ENCODE peak calls at places on chromosome 5, in ten cellular contexts. K is activated CD8-positive, alpha-beta memory T cell treated with anti-CD3 and anti-CD28 coated beads, Interleukin-2, amount 50 U/mL, for 48 hours; Y is HL-60; L is GM03348; A is smooth muscle cell of the brain vasculature; S is AG10803; F is left ventricle myocardium inferior; R is stimulated activated CD4-positive, alpha-beta T cell treated with anti-CD3 and anti-CD28 coated beads, Interleukin-15, amount 100 ng/mL, for 48 hours; C is GM04503; N is Karpas-422. T is an unnamed sample.

GRCh38 chr5:50744761-50745160 is 78.3 kb downstream of the PARP8 start:
- DNase-seq in C (peak), K (no peak), L (no peak), F (no peak), S (peak), N (peak), Y (no peak), R (no peak), A (no peak), T (peak)

GRCh38 chr5:12865529-12865928 is 961.3 kb upstream of the CTNND2 start:
- DNase-seq in L (no peak), F (no peak), N (no peak), R (no peak), A (no peak), K (no peak), S (no peak), Y (no peak), C (no peak), T (no peak)

GRCh38 chr5:54761213-54761701 is 224.1 kb downstream of the ESM1 start:
- DNase-seq in L (peak), F (no peak), Y (no peak), R (no peak), K (no peak), A (peak), C (peak), S (peak), N (no peak), T (no peak)

GRCh38 chr5:53233653-53234405 is 124.3 kb upstream of the MOCS2 start:
- DNase-seq in Y (no peak), L (no peak), K (no peak), A (no peak), S (no peak), R (no peak), N (no peak), F (no peak), C (no peak), T (no peak)

GRCh38 chr5:55205001-55205400 is 22.1 kb downstream of the MCIDAS start:
- DNase-seq in Y (no peak), C (no peak), S (no peak), N (peak), L (no peak), K (no peak), A (no peak), R (no peak), F (no peak), T (no peak)

GRCh38 chr5:74903165-74903787 is 37.1 kb upstream of the FAM169A start:
- DNase-seq in S (no peak), C (no peak), A (no peak), Y (no peak), N (peak), F (no peak), K (no peak), L (no peak), R (no peak), T (peak)

GRCh38 chr5:124481419-124481818 is 265.0 kb downstream of the ZNF608 start:
- DNase-seq in R (no peak), A (no peak), Y (no peak), C (no peak), K (no peak), S (no peak), L (no peak), N (no peak), F (no peak), T (no peak)

GRCh38 chr5:152864993-152865392 is 459.9 kb upstream of the NMUR2 start:
- DNase-seq in R (no peak), A (no peak), C (no peak), Y (no peak), K (no peak), F (no peak), L (no peak), N (no peak), S (no peak), T (peak)

GRCh38 chr5:157607371-157608161 is 32.0 kb upstream of the ADAM19 start:
- DNase-seq in C (peak), A (no peak), L (peak), Y (no peak), N (no peak), S (peak), F (no peak), K (peak), R (peak), T (peak)

GRCh38 chr5:61087921-61088320 is 74.3 kb downstream of the SMIM15 start:
- DNase-seq in F (no peak), Y (no peak), C (no peak), R (no peak), L (no peak), A (no peak), S (peak), N (no peak), K (no peak), T (no peak)

GRCh38 chr5:169168288-169168687 is 132.7 kb downstream of the SLIT3 start:
- DNase-seq in C (no peak), K (no peak), A (no peak), N (peak), F (no peak), S (no peak), L (no peak), Y (no peak), R (no peak), T (no peak)

GRCh38 chr5:673837-674629 is 19.1 kb downstream of the TPPP start:
- DNase-seq in Y (no peak), L (no peak), N (peak), C (no peak), A (no peak), S (no peak), R (no peak), K (no peak), F (peak), T (no peak)

GRCh38 chr5:170501361-170501760 is 2.5 kb upstream of the KCNIP1 start:
- DNase-seq in R (no peak), F (no peak), S (no peak), L (no peak), C (no peak), K (no peak), N (peak), Y (no peak), A (no peak), T (no peak)

GRCh38 chr5:74232281-74232680 is 408.2 kb downstream of the ENC1 start:
- DNase-seq in C (peak), K (no peak), A (no peak), L (peak), R (no peak), F (no peak), S (peak), Y (no peak), N (no peak), T (no peak)

GRCh38 chr5:176739461-176740051 is 70.8 kb upstream of the UNC5A start:
- DNase-seq in F (no peak), A (no peak), S (no peak), K (peak), C (no peak), N (no peak), L (no peak), R (no peak), Y (no peak), T (no peak)

GRCh38 chr5:54793612-54794436 is 191.6 kb downstream of the ESM1 start:
- DNase-seq in F (no peak), R (no peak), S (peak), A (no peak), Y (no peak), L (peak), K (peak), N (no peak), C (no peak), T (no peak)

GRCh38 chr5:177260961-177261360 is 42.6 kb downstream of the RAB24 start:
- DNase-seq in F (no peak), S (no peak), K (no peak), L (no peak), Y (no peak), R (no peak), C (no peak), N (no peak), A (no peak), T (no peak)

GRCh38 chr5:31377284-31377946 is 154.5 kb downstream of the DROSHA start:
- DNase-seq in K (no peak), S (no peak), N (no peak), R (no peak), A (no peak), L (no peak), F (no peak), C (no peak), Y (no peak), T (no peak)

GRCh38 chr5:139014726-139015125 is 139.6 kb upstream of the LRRTM2 start:
- DNase-seq in N (no peak), Y (no peak), K (no peak), R (no peak), L (peak), S (peak), C (peak), F (no peak), A (peak), T (no peak)

GRCh38 chr5:10352404-10353240 is 873 bp upstream of the MARCHF6 start:
- DNase-seq in A (no peak), C (peak), R (no peak), Y (peak), F (no peak), S (no peak), N (peak), K (peak), L (no peak), T (peak)

GRCh38 chr5:103148213-103148612 is 28.1 kb downstream of the PPIP5K2 start:
- DNase-seq in F (no peak), S (no peak), C (no peak), A (no peak), L (no peak), R (no peak), Y (no peak), N (no peak), K (no peak), T (no peak)

GRCh38 chr5:150190503-150190973 is 676 bp downstream of the SLC6A7 start:
- DNase-seq in C (no peak), Y (no peak), S (no peak), A (no peak), F (no peak), L (no peak), N (no peak), R (no peak), K (no peak), T (no peak)

GRCh38 chr5:31407921-31408714 is 123.8 kb downstream of the DROSHA start:
- DNase-seq in S (peak), F (no peak), C (no peak), K (no peak), Y (no peak), A (no peak), L (no peak), R (no peak), N (no peak), T (no peak)

GRCh38 chr5:153340139-153340538 is 150.3 kb upstream of the GRIA1 start:
- DNase-seq in C (no peak), S (no peak), Y (no peak), L (no peak), R (no peak), A (no peak), N (no peak), F (no peak), K (no peak), T (no peak)

GRCh38 chr5:180313677-180314076 is 21.8 kb upstream of the MAPK9 start:
- DNase-seq in A (no peak), Y (peak), K (peak), F (peak), R (peak), N (peak), C (no peak), L (no peak), S (no peak), T (no peak)

GRCh38 chr5:145479862-145480261 is 355.3 kb downstream of the PRELID2 start:
- DNase-seq in Y (no peak), L (peak), F (no peak), N (no peak), S (peak), R (no peak), K (no peak), C (no peak), A (no peak), T (no peak)

GRCh38 chr5:160188968-160189319 is 40.4 kb upstream of the FABP6 start:
- DNase-seq in S (no peak), A (no peak), K (no peak), L (no peak), F (no peak), R (no peak), C (no peak), N (no peak), Y (no peak), T (no peak)

GRCh38 chr5:65382582-65382981 is 99.1 kb downstream of the ADAMTS6 start:
- DNase-seq in S (no peak), C (no peak), F (no peak), L (no peak), N (no peak), K (no peak), A (no peak), Y (no peak), R (no peak), T (no peak)

GRCh38 chr5:126694403-126694802 is 82.5 kb upstream of the LMNB1 start:
- DNase-seq in K (no peak), N (no peak), R (no peak), S (peak), A (no peak), Y (no peak), F (no peak), L (no peak), C (peak), T (no peak)

GRCh38 chr5:111997308-111998159 is 240.5 kb upstream of the NREP start:
- DNase-seq in A (peak), F (no peak), K (no peak), L (peak), S (peak), Y (no peak), R (no peak), C (peak), N (no peak), T (no peak)

GRCh38 chr5:23389543-23390215 is 117.7 kb upstream of the PRDM9 start:
- DNase-seq in C (no peak), R (no peak), A (no peak), N (no peak), K (no peak), S (no peak), L (no peak), Y (no peak), F (no peak), T (no peak)

GRCh38 chr5:179119415-179120170 is 59.4 kb downstream of the ZNF354C start:
- DNase-seq in N (no peak), R (no peak), K (no peak), S (no peak), Y (no peak), F (no peak), L (no peak), A (no peak), C (no peak), T (no peak)

GRCh38 chr5:54415896-54416640 is 39.4 kb upstream of the HSPB3 start:
- DNase-seq in K (no peak), S (no peak), L (peak), N (no peak), Y (no peak), R (no peak), A (no peak), F (no peak), C (no peak), T (peak)

GRCh38 chr5:77846422-77847128 is 70.4 kb upstream of the TBCA start:
- DNase-seq in F (no peak), C (no peak), L (no peak), R (no peak), N (no peak), S (no peak), A (no peak), Y (no peak), K (no peak), T (no peak)

GRCh38 chr5:69276422-69277174 is 41.9 kb downstream of the CDK7 start:
- DNase-seq in F (no peak), S (peak), A (no peak), K (no peak), C (peak), Y (no peak), L (peak), R (no peak), N (peak), T (no peak)

GRCh38 chr5:103889500-103890209 is 327.1 kb upstream of the NUDT12 start:
- DNase-seq in N (no peak), K (no peak), F (no peak), L (no peak), S (no peak), A (no peak), Y (no peak), C (no peak), R (no peak), T (peak)

GRCh38 chr5:175894805-175895204 is 23.4 kb downstream of the CPLX2 start:
- DNase-seq in K (no peak), S (no peak), A (no peak), N (no peak), C (no peak), Y (no peak), L (no peak), F (no peak), R (no peak), T (no peak)

GRCh38 chr5:145859897-145860296 is 12.9 kb downstream of the GRXCR2 start:
- DNase-seq in F (no peak), L (no peak), N (no peak), K (no peak), S (no peak), A (no peak), R (no peak), Y (no peak), C (no peak), T (no peak)

GRCh38 chr5:180194410-180195345 is 14.3 kb downstream of the RASGEF1C start:
- DNase-seq in R (no peak), S (no peak), Y (no peak), A (no peak), K (no peak), L (no peak), C (no peak), F (no peak), N (no peak), T (no peak)

T was measured in MM.1S.